ENCODE peak calls at places on chromosome 5, in eight cellular contexts. Q, S, I, F, U, L, V and X are unnamed samples.

GRCh38 chr5:142106061-142106460 is 2.5 kb upstream of the NDFIP1 start:
- DNase-seq in Q (no peak), S (no peak), I (no peak), F (no peak), U (no peak), L (no peak), V (no peak), X (no peak)

GRCh38 chr5:149002053-149002452 is 60.8 kb downstream of the SH3TC2 start:
- DNase-seq in Q (no peak), S (no peak), I (no peak), F (no peak), U (peak; percentile 100), L (peak; percentile 18), V (peak; percentile 48), X (peak; percentile 94)

GRCh38 chr5:178469011-178469974 is 120.9 kb downstream of the COL23A1 start:
- DNase-seq in Q (no peak), S (no peak), I (no peak), F (no peak), U (no peak), L (no peak), V (no peak), X (peak; percentile 55)

GRCh38 chr5:40514986-40515385 is 164.7 kb upstream of the PTGER4 start:
- DNase-seq in Q (no peak), S (no peak), I (no peak), F (no peak), U (no peak), L (no peak), V (no peak), X (no peak)

GRCh38 chr5:157292599-157292998 is 26.7 kb downstream of the CYFIP2 start:
- DNase-seq in Q (no peak), S (no peak), I (no peak), F (no peak), U (no peak), L (no peak), V (no peak), X (no peak)

GRCh38 chr5:37738057-37738691 is 101.7 kb downstream of the GDNF start:
- DNase-seq in Q (no peak), S (no peak), I (no peak), F (no peak), U (peak; percentile 93), L (no peak), V (no peak), X (no peak)

GRCh38 chr5:96565843-96566242 is 96.3 kb upstream of the CAST start:
- DNase-seq in Q (no peak), S (no peak), I (no peak), F (no peak), U (peak; percentile 80), L (no peak), V (no peak), X (no peak)

GRCh38 chr5:35143841-35144240 is 86.4 kb downstream of the PRLR start:
- DNase-seq in Q (no peak), S (no peak), I (no peak), F (no peak), U (no peak), L (no peak), V (no peak), X (no peak)

GRCh38 chr5:104635216-104635615 is 1072.6 kb upstream of the NUDT12 start:
- DNase-seq in Q (no peak), S (no peak), I (no peak), F (no peak), U (peak; percentile 75), L (no peak), V (no peak), X (no peak)

GRCh38 chr5:150948539-150948938 is 43.8 kb upstream of the ZNF300 start:
- DNase-seq in Q (no peak), S (no peak), I (no peak), F (no peak), U (no peak), L (no peak), V (no peak), X (no peak)

GRCh38 chr5:54146906-54147305 is 163.5 kb downstream of the ARL15 start:
- DNase-seq in Q (no peak), S (no peak), I (no peak), F (no peak), U (no peak), L (no peak), V (no peak), X (no peak)

GRCh38 chr5:126335871-126336270 is 87.3 kb upstream of the GRAMD2B start:
- DNase-seq in Q (no peak), S (no peak), I (no peak), F (no peak), U (peak; percentile 39), L (no peak), V (no peak), X (no peak)

GRCh38 chr5:78008356-78008967 is 232.3 kb upstream of the TBCA start:
- DNase-seq in Q (no peak), S (no peak), I (peak; percentile 31), F (no peak), U (peak; percentile 32), L (no peak), V (no peak), X (no peak)

GRCh38 chr5:120682851-120683250 is 218.8 kb downstream of the PRR16 start:
- DNase-seq in Q (no peak), S (no peak), I (no peak), F (no peak), U (peak; percentile 83), L (no peak), V (no peak), X (no peak)

GRCh38 chr5:120683580-120683979 is 219.5 kb downstream of the PRR16 start:
- DNase-seq in Q (no peak), S (no peak), I (no peak), F (no peak), U (peak; percentile 68), L (no peak), V (no peak), X (no peak)

GRCh38 chr5:120678279-120678678 is 214.2 kb downstream of the PRR16 start:
- DNase-seq in Q (no peak), S (no peak), I (no peak), F (no peak), U (peak; percentile 75), L (no peak), V (no peak), X (no peak)

GRCh38 chr5:120684749-120685415 is 220.8 kb downstream of the PRR16 start:
- DNase-seq in Q (no peak), S (no peak), I (peak; percentile 2), F (no peak), U (peak; percentile 19), L (no peak), V (peak; percentile 54), X (no peak)

DNA sequence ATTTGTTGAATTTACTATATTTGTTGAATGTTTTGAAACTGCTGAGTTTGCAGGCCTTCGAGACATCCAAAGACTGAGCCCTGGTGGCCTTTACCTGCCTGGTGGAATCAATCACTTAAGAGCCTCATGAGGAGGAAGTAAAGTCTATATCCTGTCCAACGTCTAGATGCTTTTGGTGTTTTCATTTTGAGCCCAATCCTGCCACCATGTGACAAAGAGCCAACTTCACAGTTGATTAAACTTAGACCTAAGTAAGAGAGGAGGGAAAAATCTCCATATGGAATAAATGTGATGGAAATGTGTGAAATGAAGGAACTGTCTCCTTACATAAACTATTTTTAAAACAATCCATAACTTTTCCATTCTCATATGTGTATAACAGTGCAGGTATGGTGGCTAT is 220.1 kb downstream of the PRR16 start:
- DNase-seq in Q (no peak), S (no peak), I (no peak), F (no peak), U (peak; percentile 29), L (no peak), V (no peak), X (no peak)
- TF ChIP-seq CTCF in Q (no peak), S (peak; percentile 19), I (no peak), F (no peak), U (no peak), L (no peak), V (no peak), X (peak; percentile 54)

DNA sequence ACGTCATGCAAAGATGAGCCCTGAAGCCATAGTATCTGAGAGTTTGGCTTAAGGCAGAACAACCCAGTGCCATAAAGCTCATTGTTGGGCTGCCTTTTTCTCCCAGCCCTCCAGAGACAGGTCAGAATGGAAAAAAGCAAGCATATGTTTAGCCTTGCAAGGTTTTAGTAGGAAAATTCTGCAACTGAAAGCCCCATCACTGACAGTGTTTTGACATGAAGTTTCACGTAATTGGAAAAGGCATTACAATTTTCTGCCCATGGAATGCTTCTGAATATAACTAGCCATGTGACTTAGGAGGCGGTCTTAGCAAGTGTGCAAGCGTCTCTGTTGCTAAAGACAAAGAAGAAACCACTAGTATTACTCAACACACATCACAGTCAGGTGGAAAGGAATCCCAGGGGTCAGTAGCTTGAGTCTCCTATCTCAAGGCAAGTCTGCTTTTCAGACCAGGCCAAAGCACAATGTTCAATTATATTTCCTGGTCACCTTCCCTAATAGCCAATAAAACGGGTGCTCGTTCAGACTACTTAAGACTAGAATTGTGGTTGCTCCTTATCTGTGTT is 117.6 kb downstream of the CARTPT start:
- DNase-seq in Q (no peak), S (no peak), I (no peak), F (no peak), U (peak; percentile 62), L (no peak), V (no peak), X (no peak)
- H3K27ac ChIP-seq in Q (no peak overlapping the region), S (no peak overlapping the region), I (no peak overlapping the region), F (no peak overlapping the region), U (no peak overlapping the region), L (no peak overlapping the region), V (no peak overlapping the region), X (no peak overlapping the region)

GRCh38 chr5:9617739-9618504 is 12.2 kb downstream of the TAS2R1 start:
- DNase-seq in Q (no peak), S (no peak), I (no peak), F (no peak), U (no peak), L (no peak), V (no peak), X (no peak)
- TF ChIP-seq CTCF in Q (peak; percentile 11), S (peak; percentile 39), I (no peak), F (no peak), U (no peak), L (no peak), V (no peak), X (peak; percentile 17)

GRCh38 chr5:132228241-132229035 is 785 bp upstream of the P4HA2 start:
- DNase-seq in Q (peak; percentile 49), S (peak; percentile 47), I (no peak), F (peak; percentile 71), U (no peak), L (peak; percentile 52), V (peak; percentile 33), X (peak; percentile 66)
- H3K27ac ChIP-seq in Q (no peak overlapping the region), S (peak overlapping the region; percentile 90), I (no peak overlapping the region), F (peak overlapping the region; percentile 80), U (peak overlapping the region; percentile 87), L (peak overlapping the region; percentile 94), V (no peak overlapping the region), X (peak overlapping the region; percentile 83)

GRCh38 chr5:75053286-75054109 is 1.1 kb upstream of the GCNT4 start:
- DNase-seq in Q (peak; percentile 70), S (peak; percentile 39), I (no peak), F (peak; percentile 85), U (peak; percentile 80), L (peak; percentile 40), V (peak; percentile 55), X (peak; percentile 79)
- TF ChIP-seq CTCF in Q (peak; percentile 0), S (peak; percentile 17), I (no peak), F (no peak), U (no peak), L (no peak), V (peak; percentile 18), X (peak; percentile 71)

DNA sequence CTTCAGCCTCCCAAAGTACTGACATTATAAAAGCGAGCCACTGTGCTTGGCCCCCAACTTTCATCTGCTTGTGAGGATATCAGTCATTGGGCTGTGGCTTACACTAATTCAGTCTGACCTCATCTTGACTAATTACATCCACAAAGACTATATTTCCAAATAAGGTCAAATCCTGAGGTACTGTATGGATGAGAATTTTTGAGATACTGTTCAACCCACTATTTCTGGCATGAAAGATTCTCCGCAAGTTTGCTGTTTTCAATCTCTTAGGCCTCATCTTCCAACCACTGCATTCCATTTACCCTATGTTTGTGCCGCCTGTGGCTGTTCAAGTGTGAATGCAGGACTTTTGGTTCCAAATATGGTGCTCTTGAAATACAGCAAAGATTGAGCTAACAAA is 401.0 kb upstream of the SGCD start:
- DNase-seq in Q (no peak), S (no peak), I (no peak), F (no peak), U (peak; percentile 87), L (no peak), V (no peak), X (no peak)
- H3K27ac ChIP-seq in Q (no peak overlapping the region), S (no peak overlapping the region), I (no peak overlapping the region), F (no peak overlapping the region), U (no peak overlapping the region), L (no peak overlapping the region), V (no peak overlapping the region), X (no peak overlapping the region)